ENCODE peak calls at places on chromosome 9, in nine cellular contexts. E is A549, T is heart left ventricle, G is adrenal gland, R is GM12892, S is uterus, M is NB4, V is IMR-90, X is stomach. N is an unnamed sample.

GRCh38 chr9:38144421-38144820 is 75.4 kb upstream of the SHB start:
- DNase-seq in X (no peak), G (no peak), V (peak), R (no peak), T (no peak), M (no peak), S (no peak), E (no peak), N (no peak)

GRCh38 chr9:106156462-106156861 is 462.1 kb downstream of the TMEM38B start:
- DNase-seq in T (no peak), R (no peak), X (no peak), E (no peak), G (no peak), S (no peak), V (no peak), M (no peak), N (no peak)

GRCh38 chr9:71928806-71929205 is 17.4 kb downstream of the C9orf85 start:
- DNase-seq in S (no peak), V (no peak), X (no peak), E (no peak), G (no peak), R (no peak), T (no peak), M (no peak), N (no peak)

GRCh38 chr9:135256568-135257354 is 169.3 kb downstream of the OLFM1 start:
- DNase-seq in V (no peak), E (no peak), G (no peak), T (peak), S (no peak), M (no peak), X (no peak), R (no peak), N (no peak)

GRCh38 chr9:117916291-117916690 is 212.1 kb downstream of the TLR4 start:
- DNase-seq in R (no peak), E (no peak), X (no peak), S (no peak), T (no peak), G (no peak), V (no peak), M (no peak), N (no peak)

GRCh38 chr9:129768486-129768885 is 15.6 kb upstream of the PTGES start:
- DNase-seq in E (no peak), X (no peak), T (no peak), M (no peak), S (no peak), R (no peak), G (no peak), V (no peak), N (no peak)

GRCh38 chr9:37508135-37508833 is 22.5 kb downstream of the POLR1E start:
- DNase-seq in M (no peak), X (no peak), T (no peak), E (no peak), S (no peak), R (no peak), G (no peak), V (no peak), N (no peak)

GRCh38 chr9:89482950-89483349 is 15.0 kb downstream of the SEMA4D start:
- DNase-seq in M (no peak), G (no peak), T (no peak), R (no peak), V (no peak), S (no peak), X (no peak), E (no peak), N (no peak)

GRCh38 chr9:130201399-130201873 is 29.2 kb downstream of the NCS1 start:
- DNase-seq in V (no peak), X (no peak), M (no peak), E (no peak), T (no peak), S (no peak), G (peak), R (no peak), N (no peak)

GRCh38 chr9:32926901-32927300 is 74.5 kb downstream of the APTX start:
- DNase-seq in X (no peak), G (peak), R (no peak), T (no peak), E (no peak), M (no peak), S (no peak), V (no peak), N (no peak)

GRCh38 chr9:98017306-98017705 is 34.2 kb downstream of the ANP32B start:
- DNase-seq in E (no peak), M (no peak), S (no peak), T (no peak), V (no peak), G (no peak), R (no peak), X (no peak), N (no peak)

GRCh38 chr9:127112056-127112455 is 10.4 kb downstream of the ANGPTL2 start:
- DNase-seq in M (no peak), S (peak), X (peak), V (no peak), R (no peak), T (peak), E (no peak), G (no peak), N (no peak)

GRCh38 chr9:6575324-6575758 is 70.2 kb downstream of the GLDC start:
- DNase-seq in G (no peak), T (no peak), R (no peak), V (no peak), E (no peak), S (no peak), X (no peak), M (no peak), N (no peak)

GRCh38 chr9:14591411-14591810 is 101.8 kb downstream of the ZDHHC21 start:
- DNase-seq in G (no peak), X (no peak), E (no peak), V (no peak), S (no peak), M (no peak), T (no peak), R (no peak), N (no peak)

GRCh38 chr9:107119735-107120134 is 163.3 kb upstream of the RAD23B start:
- DNase-seq in R (no peak), S (no peak), E (no peak), M (peak), T (no peak), G (no peak), X (no peak), V (no peak), N (no peak)

GRCh38 chr9:83572524-83572923 is 34.3 kb upstream of the FRMD3 start:
- DNase-seq in M (peak), S (no peak), G (no peak), T (no peak), E (no peak), X (no peak), V (no peak), R (no peak), N (no peak)

GRCh38 chr9:126500600-126501382 is 112.9 kb upstream of the LMX1B start:
- DNase-seq in T (peak), E (peak), V (peak), S (peak), G (peak), X (peak), R (peak), M (peak), N (peak)

GRCh38 chr9:98172604-98173003 is 19.8 kb downstream of the CORO2A start:
- DNase-seq in M (no peak), E (no peak), S (no peak), V (peak), G (no peak), R (no peak), T (no peak), X (peak), N (no peak)

GRCh38 chr9:94560237-94560636 is 5.4 kb downstream of the PCAT7 start:
- DNase-seq in G (no peak), M (no peak), T (no peak), V (no peak), E (no peak), R (no peak), S (no peak), X (no peak), N (no peak)

GRCh38 chr9:94554078-94554438 is 825 bp upstream of the PCAT7 start:
- DNase-seq in E (no peak), M (no peak), V (no peak), S (no peak), X (no peak), R (no peak), T (no peak), G (no peak), N (no peak)

GRCh38 chr9:94553029-94553938 is 1.6 kb upstream of the PCAT7 start:
- DNase-seq in T (no peak), E (no peak), X (peak), S (no peak), M (peak), R (no peak), V (no peak), G (no peak), N (no peak)

GRCh38 chr9:94554439-94555331 is at the start of gene PCAT7:
- DNase-seq in V (no peak), X (peak), R (no peak), T (peak), M (peak), E (peak), G (peak), S (no peak), N (peak)
- TF ChIP-seq POLR2A in V (no peak), X (no peak), R (no peak), T (no peak), M (peak), E (peak), G (no peak), S (no peak), N (no peak)

GRCh38 chr9:78064075-78064474 is 32.5 kb upstream of the GNAQ start:
- DNase-seq in T (no peak), G (no peak), E (no peak), X (no peak), M (no peak), R (no peak), S (no peak), V (no peak), N (no peak)
- TF ChIP-seq POLR2A in T (no peak), G (no peak), E (no peak), X (no peak), M (no peak), R (no peak), S (no peak), V (no peak), N (no peak)

GRCh38 chr9:109477269-109478203 is 20.6 kb downstream of the PTPN3 start:
- DNase-seq in E (peak), S (no peak), X (peak), M (no peak), R (no peak), V (no peak), G (no peak), T (no peak), N (no peak)
- TF ChIP-seq POLR2A in E (peak), S (peak), X (no peak), M (no peak), R (no peak), V (no peak), G (no peak), T (no peak), N (no peak)

DNA sequence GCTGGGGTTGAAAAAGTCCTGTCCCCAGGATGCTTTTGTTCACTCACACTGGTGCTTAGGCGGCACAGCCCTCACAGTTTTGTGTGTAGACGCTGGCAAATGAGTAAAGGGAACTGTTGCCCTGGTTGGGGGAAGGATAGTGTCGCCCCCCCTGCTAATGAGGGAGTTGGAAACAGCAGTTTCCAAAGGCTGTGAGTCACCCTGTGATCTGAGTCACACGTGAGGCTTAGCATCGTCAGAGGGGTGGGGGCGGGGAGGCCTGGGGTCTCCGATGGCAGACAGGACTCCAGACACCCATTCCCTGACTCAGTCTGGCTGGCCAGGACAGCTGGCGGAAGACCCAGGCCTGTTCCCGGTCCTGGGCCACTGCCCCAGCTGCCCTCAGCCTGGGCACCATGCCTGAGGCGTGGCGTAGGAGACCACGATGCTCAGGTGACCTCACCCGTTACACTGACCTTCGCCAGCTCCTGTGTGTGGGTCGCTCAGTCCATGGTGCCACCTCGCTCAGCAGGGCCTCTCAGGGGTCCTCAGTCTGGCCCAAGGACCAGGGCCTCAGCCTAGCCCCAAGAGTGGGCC is 2.9 kb downstream of the DNAJB5 start:
- DNase-seq in G (peak), T (peak), R (no peak), E (no peak), V (peak), M (peak), S (peak), X (no peak), N (peak)
- TF ChIP-seq POLR2A in G (peak), T (no peak), R (no peak), E (no peak), V (peak), M (no peak), S (peak), X (no peak), N (no peak)

GRCh38 chr9:69276775-69277174 is 48.2 kb upstream of the ENTREP1 start:
- DNase-seq in M (no peak), V (no peak), G (no peak), S (peak), R (no peak), E (no peak), X (no peak), T (peak), N (no peak)

GRCh38 chr9:69273162-69273561 is 51.9 kb upstream of the ENTREP1 start:
- DNase-seq in G (no peak), T (peak), R (no peak), V (no peak), E (no peak), S (no peak), M (no peak), X (no peak), N (no peak)

DNA sequence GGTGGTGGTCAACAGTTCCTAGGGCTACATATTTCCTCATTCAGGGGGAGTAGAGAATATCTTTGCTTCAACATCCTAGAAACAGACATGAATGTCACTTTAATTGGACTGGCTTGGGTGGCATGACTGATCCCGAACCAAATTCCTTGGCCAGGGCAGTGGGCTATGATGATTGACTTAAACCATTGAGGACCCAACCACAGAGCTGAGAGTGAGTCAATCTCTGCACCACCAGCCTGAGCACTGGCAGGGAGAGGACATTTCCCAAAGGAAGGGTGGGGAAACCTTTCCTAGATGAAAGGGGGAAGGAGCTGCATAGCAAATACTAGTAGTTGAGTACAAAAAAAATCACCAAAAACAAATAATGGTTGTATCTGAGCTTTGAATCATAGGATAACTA is 52.8 kb upstream of the ENTREP1 start:
- DNase-seq in M (no peak), V (no peak), X (no peak), T (no peak), R (no peak), S (no peak), G (no peak), E (no peak), N (no peak)
- TF ChIP-seq POLR2A in M (no peak), V (no peak), X (no peak), T (no peak), R (no peak), S (no peak), G (no peak), E (no peak), N (no peak)

GRCh38 chr9:26243298-26243697 is 565.1 kb upstream of the TUSC1 start:
- DNase-seq in R (no peak), S (no peak), V (no peak), G (no peak), M (no peak), T (no peak), X (no peak), E (no peak), N (no peak)
- TF ChIP-seq POLR2A in R (no peak), S (no peak), V (no peak), G (no peak), M (no peak), T (no peak), X (no peak), E (no peak), N (no peak)

GRCh38 chr9:128687453-128687852 is 1.6 kb upstream of the SET start:
- DNase-seq in S (no peak), G (no peak), V (no peak), X (no peak), E (no peak), T (no peak), M (no peak), R (no peak), N (no peak)

GRCh38 chr9:128689293-128689770 is 310 bp downstream of the SET start:
- DNase-seq in G (peak), X (peak), S (no peak), V (no peak), R (no peak), T (peak), E (peak), M (no peak), N (no peak)

GRCh38 chr9:128689820-128690683 is 1.0 kb downstream of the SET start:
- DNase-seq in T (peak), M (peak), E (peak), V (peak), R (no peak), X (peak), S (peak), G (no peak), N (peak)

GRCh38 chr9:128690684-128691034 is 1.6 kb downstream of the SET start:
- DNase-seq in E (no peak), V (no peak), R (no peak), G (no peak), M (no peak), X (no peak), S (no peak), T (no peak), N (no peak)

DNA sequence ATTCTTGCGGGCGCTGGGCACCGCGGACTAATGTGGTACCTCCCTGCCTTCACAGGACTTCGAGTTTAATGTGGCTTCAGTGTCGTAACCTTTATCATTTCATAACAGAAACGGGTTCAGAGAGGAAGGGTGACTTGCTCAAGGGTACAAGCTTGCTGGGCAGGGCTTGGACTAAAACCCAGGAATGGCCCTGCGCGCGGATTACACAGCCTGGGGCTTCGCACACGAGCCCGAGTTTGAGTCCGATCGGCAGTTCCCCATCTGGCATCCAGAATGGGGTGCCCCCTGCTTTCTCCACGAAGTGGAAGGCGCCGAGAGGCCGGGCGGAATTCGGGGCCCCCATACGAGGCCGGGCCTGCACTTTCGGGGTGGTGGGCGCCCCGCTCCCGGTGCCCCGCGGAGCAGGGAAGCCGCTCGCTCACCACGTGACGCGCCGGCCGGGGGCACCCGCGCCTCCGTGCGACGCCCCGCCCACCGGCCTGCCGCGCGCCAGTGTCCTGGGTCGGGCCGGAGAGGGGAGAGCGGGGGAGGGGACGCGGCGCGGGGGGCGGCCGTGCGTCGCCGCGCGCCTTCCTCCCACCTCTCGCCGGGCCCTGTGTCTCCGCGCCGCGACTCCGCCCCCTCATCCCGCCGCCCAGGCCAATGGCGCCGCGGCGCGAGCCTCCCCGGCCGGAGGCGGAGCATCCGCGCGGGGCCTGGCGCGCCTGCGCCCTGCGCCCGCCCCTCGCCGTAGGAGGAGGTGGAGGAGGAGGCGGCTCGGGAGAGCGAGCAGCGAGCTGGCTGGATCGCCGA is at the start of gene SET:
- DNase-seq in V (peak), E (peak), R (peak), S (peak), G (peak), T (peak), X (peak), M (peak), N (peak)
- TF ChIP-seq POLR2A in V (no peak), E (peak), R (peak), S (peak), G (peak), T (peak), X (no peak), M (peak), N (peak)

GRCh38 chr9:124257865-124258764 is at the start of gene NEK6:
- DNase-seq in S (peak), G (peak), X (peak), R (peak), T (peak), V (peak), M (peak), E (no peak), N (peak)

GRCh38 chr9:124255222-124255621 is 2.5 kb upstream of the NEK6 start:
- DNase-seq in M (no peak), T (no peak), V (no peak), E (no peak), G (no peak), X (no peak), R (no peak), S (no peak), N (no peak)

GRCh38 chr9:124256517-124257069 is 1.2 kb upstream of the NEK6 start:
- DNase-seq in S (no peak), T (peak), E (no peak), R (no peak), X (no peak), V (peak), M (no peak), G (peak), N (peak)

GRCh38 chr9:124258765-124259272 is 1.1 kb downstream of the NEK6 start:
- DNase-seq in T (no peak), X (no peak), M (peak), S (no peak), G (no peak), R (no peak), E (no peak), V (no peak), N (peak)

DNA sequence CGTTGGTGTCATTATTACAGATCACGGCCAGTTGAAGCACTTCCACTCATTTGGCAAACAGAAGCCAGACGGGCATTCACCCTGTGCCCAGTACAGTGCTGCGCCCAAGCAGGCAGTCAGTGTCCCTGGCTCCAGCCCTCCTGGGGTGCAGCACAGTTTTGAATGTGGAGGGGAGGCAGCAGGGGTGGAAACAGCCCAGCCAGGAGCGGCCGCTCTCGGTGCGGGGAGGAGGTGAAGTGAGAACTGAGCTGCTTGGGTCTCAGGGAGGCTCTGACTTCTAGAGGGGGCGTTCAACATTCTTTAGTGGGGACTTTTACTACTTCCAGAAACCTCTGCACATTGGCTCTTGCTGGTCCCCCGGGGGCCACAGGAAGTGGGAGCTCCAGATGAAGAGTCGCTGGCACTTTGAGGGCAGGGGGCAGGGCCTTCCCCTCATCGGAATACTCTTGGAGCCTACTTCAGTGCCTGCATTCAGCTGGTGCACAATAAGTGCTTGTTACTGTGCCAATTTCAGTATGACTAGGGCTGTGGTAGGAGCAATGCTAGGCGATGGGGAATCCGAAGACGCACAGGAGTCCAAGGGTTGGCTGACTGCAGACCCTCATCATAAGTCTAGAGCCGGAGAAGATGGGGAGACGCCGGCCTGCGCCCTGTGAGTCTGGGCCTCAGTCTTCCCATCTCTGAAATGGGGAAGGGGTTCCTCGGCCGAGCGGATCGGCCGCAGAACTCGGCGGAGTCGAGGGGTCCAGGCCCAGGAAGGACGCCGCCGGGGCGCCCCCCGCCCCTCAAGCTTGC is 482 bp upstream of the NEK6 start:
- DNase-seq in V (no peak), M (peak), R (no peak), E (no peak), S (no peak), X (no peak), G (peak), T (peak), N (no peak)
- TF ChIP-seq POLR2A in V (peak), M (no peak), R (peak), E (no peak), S (no peak), X (no peak), G (no peak), T (no peak), N (no peak)

N was measured in H54.